ENCODE peak calls at places on chromosomes 12 and 14, in nine cellular contexts. R is A549, U is stomach, D is breast epithelium, Q is transverse colon, A is right lobe of liver, T is heart left ventricle, P is spleen, E is Peyer's patch. O is an unnamed sample.
A peak's percentile ranks its signal among the peaks of the same experiment; 100 is the strongest.

GRCh38 chr14:51507556-51508511 is 143.9 kb upstream of the FRMD6 start:
- DNase-seq in E (no peak), R (no peak), Q (peak; percentile 22), T (peak; percentile 81), U (no peak), D (peak; percentile 68), A (no peak), P (no peak), O (peak; percentile 79)

GRCh38 chr12:62190921-62191746 is 69.1 kb upstream of the USP15 start:
- DNase-seq in E (peak; percentile 47), T (peak; percentile 33), P (peak; percentile 83), R (no peak), U (no peak), Q (no peak), A (peak; percentile 63), D (no peak), O (no peak)

GRCh38 chr12:112844814-112845565 is 53.4 kb downstream of the RPH3A start:
- DNase-seq in T (no peak), A (no peak), U (no peak), P (no peak), D (no peak), R (no peak), E (no peak), Q (no peak), O (no peak)

GRCh38 chr12:22262309-22262708 is 72.2 kb downstream of the ST8SIA1 start:
- DNase-seq in P (no peak), Q (no peak), D (no peak), A (no peak), R (no peak), E (no peak), T (no peak), U (no peak), O (no peak)

GRCh38 chr12:53006810-53007742 is 820 bp downstream of the EIF4B start:
- DNase-seq in A (peak; percentile 82), D (peak; percentile 48), R (peak; percentile 88), P (peak; percentile 93), T (peak; percentile 77), U (peak; percentile 75), Q (peak; percentile 79), E (peak; percentile 77), O (peak; percentile 63)

GRCh38 chr12:19186722-19187661 is 57.5 kb downstream of the PLEKHA5 start:
- DNase-seq in U (no peak), A (no peak), R (peak; percentile 30), T (no peak), D (no peak), Q (no peak), P (no peak), E (no peak), O (no peak)

GRCh38 chr12:21725731-21726130 is 48.8 kb downstream of the KCNJ8 start:
- DNase-seq in Q (no peak), T (no peak), E (no peak), U (no peak), D (no peak), A (no peak), P (no peak), R (no peak), O (no peak)

GRCh38 chr12:12704593-12705230 is 8.7 kb upstream of the GPR19 start:
- DNase-seq in A (no peak), R (peak; percentile 87), E (no peak), Q (peak; percentile 60), P (no peak), D (peak; percentile 67), T (peak; percentile 63), U (peak; percentile 62), O (peak; percentile 81)

GRCh38 chr12:121124402-121125109 is 8.1 kb upstream of the P2RX7 start:
- DNase-seq in Q (no peak), P (no peak), R (peak; percentile 93), D (peak; percentile 41), T (peak; percentile 35), E (no peak), U (no peak), A (no peak), O (no peak)

GRCh38 chr12:59372971-59373370 is 222.9 kb upstream of the SLC16A7 start:
- DNase-seq in A (no peak), Q (no peak), E (no peak), P (no peak), R (no peak), D (no peak), U (no peak), T (no peak), O (no peak)

GRCh38 chr14:68695871-68696665 is 96.8 kb downstream of the ZFP36L1 start:
- DNase-seq in E (no peak), R (no peak), T (no peak), U (no peak), D (no peak), Q (no peak), A (no peak), P (no peak), O (peak; percentile 11)

GRCh38 chr12:109097435-109098141 is at the start of gene UNG:
- DNase-seq in T (peak; percentile 98), Q (peak; percentile 98), R (peak; percentile 97), P (peak; percentile 98), D (peak; percentile 97), A (peak; percentile 98), E (peak; percentile 99), U (peak; percentile 98), O (peak; percentile 97)

GRCh38 chr12:111220363-111220762 is 148.5 kb downstream of the PHETA1 start:
- DNase-seq in E (no peak), A (no peak), T (no peak), D (no peak), U (no peak), Q (no peak), P (no peak), R (no peak), O (no peak)

GRCh38 chr14:105084741-105085571 is 19.7 kb upstream of the GPR132 start:
- DNase-seq in U (peak; percentile 13), D (no peak), E (peak; percentile 43), R (no peak), A (no peak), Q (no peak), P (peak; percentile 70), T (no peak), O (no peak)

GRCh38 chr14:105087308-105087962 is 22.2 kb upstream of the GPR132 start:
- DNase-seq in A (no peak), T (peak; percentile 59), U (peak; percentile 27), R (peak; percentile 78), Q (no peak), E (peak; percentile 58), P (peak; percentile 81), D (peak; percentile 52), O (peak; percentile 51)

GRCh38 chr14:105087963-105088811 is 23.0 kb upstream of the GPR132 start:
- DNase-seq in R (peak; percentile 60), D (peak; percentile 49), U (peak; percentile 23), A (no peak), Q (peak; percentile 31), P (peak; percentile 81), E (peak; percentile 52), T (peak; percentile 78), O (peak; percentile 66)

GRCh38 chr14:105085766-105086165 is 20.5 kb upstream of the GPR132 start:
- DNase-seq in A (no peak), U (peak; percentile 17), D (no peak), T (no peak), R (no peak), E (peak; percentile 42), P (peak; percentile 73), Q (no peak), O (no peak)

DNA sequence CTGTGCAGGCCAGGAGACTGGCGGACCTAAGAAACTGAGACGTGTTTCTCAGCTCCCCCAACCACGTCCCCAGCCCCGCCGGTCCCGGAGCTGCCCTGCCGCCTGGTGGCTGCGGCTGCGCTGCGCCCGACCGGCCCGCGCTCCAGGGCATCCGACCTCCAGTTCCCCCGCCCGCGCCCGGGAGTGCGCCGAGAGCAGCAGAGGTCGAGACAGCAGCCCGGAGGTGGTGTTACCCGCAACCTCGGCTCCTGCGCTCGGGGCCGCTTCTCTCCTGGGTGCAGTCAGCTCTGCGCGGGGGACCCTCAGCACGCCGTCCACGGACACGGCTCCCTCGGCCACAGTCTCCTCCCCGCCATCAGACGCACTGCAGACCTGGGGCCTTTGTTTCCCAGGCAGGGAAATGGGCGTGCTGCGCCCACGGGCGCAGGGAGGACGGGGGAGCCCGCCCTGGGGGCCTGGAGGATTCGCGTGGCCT is 21.6 kb upstream of the GPR132 start:
- DNase-seq in T (peak; percentile 87), E (peak; percentile 85), A (peak; percentile 81), Q (peak; percentile 80), P (peak; percentile 97), D (peak; percentile 74), R (peak; percentile 63), U (peak; percentile 78), O (peak; percentile 63)
- TF ChIP-seq POLR2A in T (no peak), E (no peak), A (no peak), Q (peak; percentile 41), P (no peak), D (no peak), R (peak; percentile 40), U (no peak), O (no peak)

DNA sequence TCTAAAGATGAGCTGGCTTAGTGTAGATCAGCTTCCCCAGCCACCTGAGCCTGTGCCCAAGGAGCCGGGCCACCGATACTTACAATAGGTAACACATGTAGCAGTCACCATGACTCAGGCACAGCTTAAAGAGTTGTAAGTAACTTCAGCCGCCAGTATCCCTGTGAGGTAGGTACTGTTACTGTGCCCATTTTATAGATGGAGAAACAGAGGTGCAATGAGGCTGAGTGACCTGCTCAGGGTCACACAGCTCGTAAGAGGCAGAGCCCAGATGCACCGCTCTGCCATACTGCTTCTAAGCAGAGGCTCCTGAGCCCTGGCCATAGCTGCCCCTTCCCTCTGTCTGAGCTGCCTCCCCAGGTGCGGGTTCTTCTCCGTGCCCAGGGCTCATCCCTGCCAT is 58.5 kb downstream of the IQSEC3 start:
- DNase-seq in E (no peak), R (no peak), A (no peak), U (no peak), D (no peak), T (no peak), P (no peak), Q (no peak), O (no peak)
- H3K4me3 ChIP-seq in E (no peak overlapping the region), R (no peak overlapping the region), A (no peak overlapping the region), U (no peak overlapping the region), D (no peak overlapping the region), T (no peak overlapping the region), P (no peak overlapping the region), Q (no peak overlapping the region), O (no peak overlapping the region)

DNA sequence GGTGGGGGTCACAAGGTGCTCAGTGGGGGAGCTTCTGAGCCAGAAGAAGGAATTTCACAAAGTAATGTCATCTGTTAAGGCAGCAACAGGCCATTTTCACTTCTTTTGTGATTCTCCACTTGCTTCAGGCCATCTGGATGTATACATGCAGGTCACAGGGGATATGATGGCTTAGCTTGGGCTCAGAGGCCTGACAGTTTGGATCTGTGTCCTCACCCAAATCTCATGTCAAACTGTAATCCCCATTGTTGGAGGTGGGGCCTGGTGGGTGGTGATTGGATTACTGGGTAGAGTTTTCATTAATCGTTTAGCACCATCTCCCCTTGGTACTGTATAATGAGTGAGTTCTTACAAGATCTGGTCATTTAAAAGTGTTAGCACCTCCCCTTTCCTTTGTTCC is 36.4 kb downstream of the TESPA1 start:
- DNase-seq in E (no peak), P (no peak), T (no peak), Q (no peak), D (no peak), U (no peak), R (no peak), A (no peak), O (no peak)
- TF ChIP-seq POLR2A in E (no peak), P (no peak), T (no peak), Q (no peak), D (no peak), U (no peak), R (no peak), A (no peak), O (no peak)

GRCh38 chr12:96040305-96041133 is 5.1 kb upstream of the LTA4H start:
- DNase-seq in R (no peak), U (no peak), E (no peak), Q (no peak), A (no peak), P (no peak), T (no peak), D (no peak), O (no peak)
- H3K4me3 ChIP-seq in R (no peak overlapping the region), U (no peak overlapping the region), E (no peak overlapping the region), Q (no peak overlapping the region), A (no peak overlapping the region), P (no peak overlapping the region), T (no peak overlapping the region), D (no peak overlapping the region), O (no peak overlapping the region)

O was measured in uterus.